ENCODE peak calls at places on chromosomes 11 and 22, in six cellular contexts. G is colonic mucosa; D is brain microvascular endothelial cell; W is CD4-positive, alpha-beta T cell; Y is PC-3; M is IMR-90. N is an unnamed sample.

GRCh38 chr11:76033699-76034098 is 172.6 kb downstream of the WNT11 start:
- DNase-seq in M (no peak), W (no peak), D (no peak), Y (no peak), G (no peak), N (no peak)

GRCh38 chr22:19119949-19120348 is 2.3 kb downstream of the DGCR2 start:
- DNase-seq in D (no peak), W (no peak), M (no peak), G (no peak), Y (no peak), N (no peak)

GRCh38 chr11:34423300-34423699 is 15.4 kb upstream of the CAT start:
- DNase-seq in W (no peak), Y (no peak), G (no peak), D (no peak), M (no peak), N (no peak)

GRCh38 chr11:60923800-60924109 is 505 bp upstream of the TMEM132A start:
- DNase-seq in D (no peak), G (no peak), W (no peak), M (no peak), Y (no peak), N (no peak)

GRCh38 chr11:69563946-69564780 is 76.8 kb upstream of the CCND1 start:
- DNase-seq in D (no peak), Y (no peak), M (peak), G (no peak), W (no peak), N (no peak)

GRCh38 chr11:61890536-61891330 is 612 bp downstream of the FADS3 start:
- DNase-seq in Y (peak), G (peak), M (peak), D (peak), W (peak), N (no peak)

GRCh38 chr11:17921620-17922473 is 91.0 kb downstream of the SERGEF start:
- DNase-seq in D (peak), Y (no peak), W (no peak), M (peak), G (no peak), N (no peak)

GRCh38 chr11:6012055-6012668 is 5.4 kb upstream of the OR56A4 start:
- DNase-seq in M (no peak), G (no peak), D (no peak), W (no peak), Y (no peak), N (no peak)

GRCh38 chr11:79404325-79404724 is 36.5 kb downstream of the TENM4 start:
- DNase-seq in W (no peak), Y (no peak), G (no peak), D (no peak), M (peak), N (no peak)

GRCh38 chr11:2445948-2446551 is 1.2 kb downstream of the KCNQ1 start:
- DNase-seq in Y (no peak), W (no peak), M (no peak), G (peak), D (no peak), N (no peak)

GRCh38 chr11:2990617-2991476 is 1.3 kb downstream of the NAP1L4 start:
- DNase-seq in Y (peak), W (no peak), M (no peak), G (peak), D (no peak), N (no peak)

GRCh38 chr22:50141891-50142363 is 28.6 kb upstream of the PANX2 start:
- DNase-seq in G (no peak), W (no peak), M (peak), Y (no peak), D (no peak), N (no peak)

GRCh38 chr11:116517077-116517476 is 255.7 kb downstream of the BUD13 start:
- DNase-seq in D (no peak), Y (no peak), M (no peak), G (no peak), W (no peak), N (no peak)

GRCh38 chr11:128504489-128504888 is 82.9 kb downstream of the ETS1 start:
- DNase-seq in Y (no peak), W (no peak), G (no peak), M (no peak), D (no peak), N (no peak)

GRCh38 chr22:49937758-49938564 is 19.5 kb downstream of the CRELD2 start:
- DNase-seq in D (no peak), G (no peak), Y (no peak), W (no peak), M (no peak), N (peak)

GRCh38 chr22:37893583-37893983 is 12.5 kb upstream of the MICALL1 start:
- DNase-seq in W (no peak), Y (no peak), M (no peak), D (no peak), G (no peak), N (no peak)

GRCh38 chr11:109946322-109946846 is 146.8 kb upstream of the ZC3H12C start:
- DNase-seq in M (peak), Y (peak), G (peak), W (no peak), D (peak), N (peak)

GRCh38 chr11:114562166-114562916 is 2.7 kb upstream of the NXPE1 start:
- DNase-seq in G (no peak), M (peak), D (no peak), W (no peak), Y (peak), N (no peak)

GRCh38 chr11:97432926-97433325 is 1043.1 kb downstream of the JRKL start:
- DNase-seq in Y (no peak), G (no peak), M (no peak), D (no peak), W (no peak), N (no peak)

GRCh38 chr22:20240900-20241299 is 27.2 kb downstream of the RTN4R start:
- DNase-seq in W (no peak), G (no peak), M (no peak), Y (no peak), D (no peak), N (no peak)

GRCh38 chr22:20238567-20239062 is 29.5 kb downstream of the RTN4R start:
- DNase-seq in D (no peak), G (peak), W (peak), Y (peak), M (no peak), N (no peak)

GRCh38 chr22:20237480-20238440 is 30.4 kb downstream of the RTN4R start:
- DNase-seq in M (no peak), Y (no peak), W (peak), D (no peak), G (no peak), N (no peak)

GRCh38 chr22:20239951-20240773 is 28.0 kb downstream of the RTN4R start:
- DNase-seq in M (no peak), W (no peak), D (no peak), Y (no peak), G (no peak), N (no peak)

DNA sequence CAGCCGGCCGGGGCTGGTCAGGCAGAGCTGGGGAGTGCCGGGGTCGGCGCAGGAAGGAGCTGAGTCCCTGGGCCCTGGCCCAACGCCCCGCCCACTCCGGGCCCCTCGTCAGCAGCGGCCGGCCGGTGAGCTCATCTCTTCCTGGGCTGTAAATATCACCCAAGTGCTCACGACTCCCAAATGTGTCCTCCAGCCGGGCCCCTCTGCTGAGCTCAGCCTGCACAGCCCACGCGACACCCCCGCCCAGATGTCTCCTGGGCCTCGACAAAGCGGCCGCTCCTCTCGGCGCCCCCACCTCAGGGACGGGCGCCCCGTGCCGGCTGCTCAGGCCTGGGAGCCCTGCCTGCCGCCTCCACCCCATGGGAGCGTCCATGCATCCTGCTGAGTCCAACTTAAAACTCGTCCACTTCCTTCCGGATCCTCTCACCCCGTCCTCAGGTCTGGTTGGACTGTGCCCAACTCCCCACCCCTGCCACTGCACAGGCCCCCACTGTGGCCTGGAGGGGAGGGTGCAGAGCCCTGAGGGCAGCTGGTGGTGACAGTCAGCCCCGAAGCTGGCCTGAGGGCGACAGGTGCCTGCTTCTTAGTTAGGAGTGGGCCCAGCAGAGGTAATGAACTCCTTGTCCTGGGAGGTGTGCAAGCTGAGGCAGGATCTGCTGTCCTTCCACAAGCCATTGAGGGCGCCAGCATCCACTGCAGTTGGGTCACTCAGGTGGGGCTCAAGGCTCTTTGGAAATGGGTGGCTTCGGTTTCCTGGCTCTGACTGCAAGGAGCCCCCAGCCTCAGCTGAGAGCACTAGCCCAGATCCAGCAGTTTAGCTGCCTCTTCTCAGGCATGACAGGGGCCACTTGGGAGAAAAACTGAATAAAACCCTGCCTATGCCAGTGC is 28.8 kb downstream of the RTN4R start:
- DNase-seq in G (no peak), Y (no peak), W (no peak), M (peak), D (no peak), N (no peak)
- H3K27ac ChIP-seq in G (no peak), Y (no peak), W (peak), M (no peak), D (no peak), N (peak)

DNA sequence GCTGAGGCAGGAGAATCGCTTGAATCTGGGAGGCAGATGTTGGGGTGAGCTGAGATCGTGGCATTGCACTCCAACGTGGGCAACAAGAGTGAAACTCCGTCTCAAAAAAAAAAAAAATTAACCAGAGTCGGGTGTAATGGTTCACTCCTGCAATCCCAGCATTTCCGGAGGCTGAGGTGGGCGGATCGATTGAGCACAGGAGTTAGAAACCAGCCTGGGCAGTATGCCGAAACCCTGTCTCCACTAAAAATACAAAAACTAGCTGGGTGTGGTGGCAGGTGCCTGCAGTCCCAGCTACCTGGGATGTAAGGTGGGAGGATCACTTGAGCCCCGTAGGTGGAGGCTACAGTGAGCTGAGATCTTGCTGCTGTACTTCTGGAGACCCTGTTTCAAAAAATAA is 1.5 kb downstream of the RANGAP1 start:
- DNase-seq in W (no peak), D (no peak), G (no peak), Y (no peak), M (no peak), N (no peak)
- H3K27ac ChIP-seq in W (peak), D (peak), G (no peak), Y (peak), M (peak), N (no peak)

GRCh38 chr11:71463331-71464211 is 10.6 kb downstream of the NADSYN1 start:
- DNase-seq in M (no peak), Y (no peak), W (no peak), D (no peak), G (no peak), N (no peak)

GRCh38 chr11:71467164-71467563 is 14.2 kb downstream of the NADSYN1 start:
- DNase-seq in Y (no peak), D (no peak), G (no peak), M (no peak), W (no peak), N (no peak)

GRCh38 chr11:71462726-71463125 is 9.7 kb downstream of the NADSYN1 start:
- DNase-seq in G (no peak), D (no peak), W (no peak), Y (no peak), M (no peak), N (no peak)

GRCh38 chr11:71466358-71466757 is 13.4 kb downstream of the NADSYN1 start:
- DNase-seq in D (no peak), M (no peak), Y (no peak), W (no peak), G (no peak), N (no peak)

DNA sequence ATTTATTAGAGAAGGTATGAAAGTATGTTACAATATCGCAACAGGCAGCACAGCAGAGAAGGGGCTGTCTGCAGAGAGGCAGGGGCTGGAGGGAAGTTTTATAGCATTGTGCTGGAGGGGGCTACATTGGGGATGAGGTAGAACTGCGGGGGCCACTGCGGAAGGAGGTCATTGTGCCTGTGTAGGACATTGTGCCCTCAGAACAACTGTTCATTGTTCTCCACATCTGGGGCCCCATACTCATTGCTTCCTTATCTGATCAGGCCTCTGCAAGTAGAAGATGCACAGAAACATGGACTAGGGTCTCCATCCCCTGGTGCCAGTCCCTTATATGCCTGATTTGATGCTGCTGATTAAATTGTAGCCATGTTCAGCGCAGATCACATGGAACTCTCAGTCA is 12.1 kb downstream of the NADSYN1 start:
- DNase-seq in W (no peak), G (no peak), Y (no peak), M (no peak), D (no peak), N (no peak)
- H3K27ac ChIP-seq in W (no peak), G (no peak), Y (no peak), M (no peak), D (no peak), N (peak)

GRCh38 chr22:35422936-35423335 is 23.0 kb downstream of the MCM5 start:
- DNase-seq in Y (no peak), G (no peak), D (no peak), M (no peak), W (no peak), N (no peak)
- H3K27ac ChIP-seq in Y (no peak), G (no peak), D (no peak), M (no peak), W (no peak), N (no peak)

DNA sequence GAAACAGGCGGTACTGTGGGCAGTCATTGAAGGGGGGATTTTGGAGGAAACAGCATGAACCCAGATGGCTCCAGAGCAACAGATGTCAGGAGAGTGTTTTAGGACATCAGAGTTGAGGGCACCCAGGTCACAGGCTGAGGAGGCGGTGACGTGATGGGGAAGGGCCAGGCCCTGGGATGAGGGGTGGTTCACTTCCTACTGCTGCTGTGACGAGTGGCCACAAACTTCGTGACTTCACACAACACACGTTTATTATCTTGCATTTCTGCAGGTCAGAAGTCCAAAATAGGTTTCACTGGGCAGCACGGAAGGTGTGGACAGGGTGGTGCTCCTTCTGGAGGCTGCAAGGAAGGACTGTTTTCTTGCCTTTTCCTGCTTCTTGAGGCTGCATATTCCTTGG is 77.7 kb upstream of the RAB1B start:
- DNase-seq in G (no peak), D (no peak), W (no peak), Y (no peak), M (no peak), N (no peak)
- H3K27ac ChIP-seq in G (no peak), D (no peak), W (peak), Y (no peak), M (no peak), N (no peak)

GRCh38 chr11:27234043-27234668 is 128.9 kb downstream of the CCDC34 start:
- DNase-seq in Y (peak), W (no peak), M (peak), G (peak), D (peak), N (no peak)
- H3K27ac ChIP-seq in Y (no peak), W (no peak), M (no peak), G (peak), D (peak), N (no peak)

GRCh38 chr22:22098457-22099193 is 116.0 kb upstream of the TOP3B start:
- DNase-seq in Y (no peak), M (no peak), D (no peak), W (no peak), G (no peak), N (no peak)
- H3K27ac ChIP-seq in Y (no peak), M (no peak), D (no peak), W (no peak), G (no peak), N (no peak)

GRCh38 chr22:32864041-32864440 is 62.5 kb downstream of the TIMP3 start:
- DNase-seq in Y (no peak), W (no peak), M (no peak), G (no peak), D (no peak), N (no peak)

GRCh38 chr22:32862083-32862482 is 60.6 kb downstream of the TIMP3 start:
- DNase-seq in G (no peak), W (no peak), Y (no peak), D (no peak), M (no peak), N (no peak)

GRCh38 chr22:32864596-32864995 is 63.1 kb downstream of the TIMP3 start:
- DNase-seq in D (no peak), Y (no peak), W (no peak), G (no peak), M (no peak), N (no peak)

GRCh38 chr22:32861330-32861729 is 59.8 kb downstream of the TIMP3 start:
- DNase-seq in Y (no peak), D (no peak), M (no peak), G (no peak), W (no peak), N (no peak)

GRCh38 chr22:32862936-32863661 is 61.6 kb downstream of the TIMP3 start:
- DNase-seq in Y (no peak), M (no peak), W (no peak), G (no peak), D (no peak), N (no peak)
- H3K27ac ChIP-seq in Y (no peak), M (no peak), W (no peak), G (no peak), D (no peak), N (no peak)

DNA sequence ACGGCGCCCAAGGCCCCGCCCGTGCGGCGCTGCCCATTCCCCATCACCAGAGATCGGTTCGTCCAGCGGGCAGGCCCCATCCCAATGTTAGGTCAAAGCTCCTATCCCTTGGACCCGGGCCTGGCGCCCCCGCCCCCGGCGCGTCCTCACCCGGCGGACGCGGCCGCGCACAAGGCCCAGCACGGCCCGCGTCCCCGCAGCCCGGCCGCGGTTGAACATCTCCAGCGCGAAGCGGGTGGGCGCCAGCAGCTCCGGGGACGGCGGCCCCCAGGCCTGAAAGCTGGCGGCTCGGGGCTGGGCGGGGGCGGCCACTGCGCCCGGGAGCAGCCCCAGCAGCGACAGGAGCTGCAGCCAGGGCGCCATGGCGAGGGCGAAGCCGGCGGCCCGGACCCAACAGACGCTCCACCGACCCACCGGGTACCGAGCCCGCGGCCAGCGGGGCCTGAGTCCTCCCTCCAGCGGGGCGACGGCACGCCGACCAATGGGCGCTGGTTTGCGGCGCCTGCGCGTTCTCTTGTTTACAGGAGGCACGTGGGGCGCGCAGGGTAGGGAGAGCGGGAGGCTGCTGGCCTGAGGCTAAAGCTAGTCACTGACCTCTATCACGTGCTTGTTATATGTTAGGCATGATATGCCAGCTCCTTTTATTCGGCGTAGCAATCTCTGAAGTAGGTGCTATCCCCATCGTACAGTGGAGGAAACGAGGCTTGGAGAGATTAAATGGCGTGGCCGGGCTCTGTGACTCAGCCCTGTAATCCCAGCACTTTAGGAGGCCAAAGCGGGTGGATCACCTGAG is at the start of gene CTSF:
- DNase-seq in M (peak), W (peak), Y (peak), G (peak), D (peak), N (peak)
- H3K27ac ChIP-seq in M (no peak), W (no peak), Y (no peak), G (no peak), D (no peak), N (peak)

N was measured in substantia nigra.